ENCODE peak calls at places on chromosomes 3 and 15, in nine cellular contexts. A is GM20000; U is activated CD4-positive, CD25-positive, alpha-beta regulatory T cell treated with anti-CD3 and anti-CD28 coated beads, Interleukin-2, amount 50 U/mL, for 72 hours; B is HuH-7.5; K is endothelial cell; E is T-helper 1 cell; C is small intestine; S is SW480; D is left cardiac atrium. H is an unnamed sample.

GRCh38 chr3:85725809-85726208 is 767.0 kb downstream of the CADM2 start:
- DNase-seq in D (no peak), S (no peak), U (no peak), K (no peak), E (no peak), A (no peak), C (no peak), B (no peak), H (no peak)

GRCh38 chr3:124664804-124665203 is 65.4 kb upstream of the UMPS start:
- DNase-seq in A (no peak), U (no peak), E (no peak), C (peak; percentile 65), D (no peak), B (peak; percentile 18), K (no peak), S (no peak), H (no peak)

GRCh38 chr3:54146383-54147239 is 24.3 kb downstream of the CACNA2D3 start:
- DNase-seq in E (no peak), U (no peak), D (peak; percentile 70), C (peak; percentile 8), K (peak; percentile 71), A (peak; percentile 44), B (peak; percentile 19), S (peak; percentile 46), H (no peak)

GRCh38 chr15:82043726-82044372 is 2.0 kb downstream of the MEX3B start:
- DNase-seq in E (no peak), D (peak; percentile 37), B (no peak), K (peak; percentile 32), A (no peak), C (no peak), S (no peak), U (no peak), H (no peak)

GRCh38 chr3:126135398-126136076 is 44.8 kb downstream of the ALDH1L1 start:
- DNase-seq in S (no peak), E (peak; percentile 9), B (no peak), A (no peak), D (peak; percentile 10), C (no peak), K (no peak), U (peak; percentile 17), H (no peak)

GRCh38 chr3:16409032-16409431 is 104.5 kb downstream of the RFTN1 start:
- DNase-seq in S (no peak), C (no peak), D (no peak), E (no peak), A (no peak), B (no peak), U (no peak), K (no peak), H (no peak)

GRCh38 chr15:94229591-94230365 is 1.6 kb upstream of the MCTP2 start:
- DNase-seq in U (no peak), E (peak; percentile 43), D (no peak), C (peak; percentile 74), B (no peak), K (no peak), S (peak; percentile 11), A (peak; percentile 70), H (no peak)

GRCh38 chr3:188956839-188957489 is 214.8 kb upstream of the TPRG1 start:
- DNase-seq in A (peak; percentile 36), D (no peak), E (no peak), S (peak; percentile 50), K (peak; percentile 32), B (no peak), C (peak; percentile 56), U (no peak), H (no peak)

GRCh38 chr3:100993309-100993708 is at the start of gene ABI3BP:
- DNase-seq in D (peak; percentile 82), S (peak; percentile 53), U (no peak), B (no peak), E (no peak), K (peak; percentile 6), A (no peak), C (peak; percentile 35), H (no peak)

GRCh38 chr3:141485578-141486415 is 1.0 kb upstream of the RASA2 start:
- DNase-seq in D (no peak), E (no peak), A (no peak), U (no peak), C (peak; percentile 65), B (no peak), S (peak; percentile 49), K (no peak), H (no peak)

GRCh38 chr3:167978071-167978470 is 117.7 kb downstream of the GOLIM4 start:
- DNase-seq in C (peak; percentile 88), S (peak; percentile 11), B (no peak), U (no peak), A (no peak), E (no peak), K (no peak), D (no peak), H (no peak)

GRCh38 chr3:170007031-170007663 is 30.6 kb upstream of the GPR160 start:
- DNase-seq in A (peak; percentile 63), B (no peak), E (no peak), K (no peak), C (peak; percentile 21), S (peak; percentile 8), D (no peak), U (no peak), H (no peak)

GRCh38 chr3:135325096-135325495 is 530.0 kb downstream of the EPHB1 start:
- DNase-seq in E (no peak), A (no peak), S (no peak), B (no peak), C (peak; percentile 8), D (no peak), K (no peak), U (no peak), H (no peak)

GRCh38 chr15:69553686-69554085 is 101.1 kb downstream of the RPLP1 start:
- DNase-seq in C (peak; percentile 67), E (no peak), S (no peak), A (no peak), D (no peak), U (no peak), B (no peak), K (no peak), H (no peak)

GRCh38 chr3:179760944-179761343 is 108.1 kb downstream of the USP13 start:
- DNase-seq in C (no peak), U (no peak), E (no peak), A (no peak), B (no peak), S (peak; percentile 11), K (no peak), D (no peak), H (no peak)

GRCh38 chr3:6680119-6680806 is 180.7 kb upstream of the GRM7 start:
- DNase-seq in C (no peak), B (no peak), S (no peak), E (no peak), D (no peak), A (peak; percentile 56), K (no peak), U (no peak), H (no peak)

GRCh38 chr15:48285329-48286214 is 45.7 kb upstream of the DUT start:
- DNase-seq in B (peak; percentile 20), K (peak; percentile 68), C (peak; percentile 77), D (peak; percentile 58), S (peak; percentile 34), E (peak; percentile 16), A (peak; percentile 61), U (no peak), H (peak; percentile 9)

GRCh38 chr3:38577089-38578080 is 72.1 kb downstream of the SCN5A start:
- DNase-seq in S (no peak), B (no peak), K (no peak), C (no peak), U (no peak), D (no peak), A (no peak), E (no peak), H (no peak)

GRCh38 chr15:101657968-101658784 is 6.0 kb upstream of the TM2D3 start:
- DNase-seq in B (no peak), A (no peak), E (no peak), C (peak; percentile 71), K (no peak), S (no peak), D (peak; percentile 34), U (no peak), H (no peak)

GRCh38 chr15:47786371-47786770 is 69.1 kb downstream of the SEMA6D start:
- DNase-seq in D (no peak), B (no peak), U (no peak), A (no peak), E (no peak), K (no peak), S (no peak), C (no peak), H (no peak)

GRCh38 chr3:72907851-72908620 is 20.2 kb downstream of the GXYLT2 start:
- DNase-seq in S (no peak), K (no peak), C (no peak), B (no peak), A (no peak), E (no peak), D (peak; percentile 62), U (no peak), H (no peak)

GRCh38 chr3:23203651-23204111 is 554 bp downstream of the UBE2E2 start:
- DNase-seq in A (peak; percentile 32), D (peak; percentile 43), U (peak; percentile 30), C (peak; percentile 13), E (no peak), B (peak; percentile 20), S (peak; percentile 20), K (peak; percentile 13), H (no peak)

H was measured in T-helper 17 cell.